ENCODE peak calls at places on chromosomes 12 and 14, in six cellular contexts. J is cardiac muscle cell, Q is GM23338, D is heart right ventricle, U is lung, N is tibial artery. K is an unnamed sample.
A peak's percentile ranks its signal among the peaks of the same experiment; 100 is the strongest.

GRCh38 chr14:60094306-60094897 is 2.7 kb downstream of the PCNX4 start:
- DNase-seq in Q (peak; percentile 72), N (no peak), J (peak; percentile 25), D (peak; percentile 13), U (no peak), K (no peak)

GRCh38 chr12:129196927-129197326 is 343.6 kb downstream of the GLT1D1 start:
- DNase-seq in D (no peak), U (no peak), J (no peak), N (no peak), Q (no peak), K (no peak)

GRCh38 chr12:55716582-55717396 is 943 bp downstream of the BLOC1S1 start:
- DNase-seq in U (no peak), N (no peak), D (no peak), Q (no peak), J (no peak), K (no peak)

GRCh38 chr14:34461334-34462131 is 507 bp downstream of the SPTSSA start:
- DNase-seq in J (peak; percentile 86), N (peak; percentile 77), D (peak; percentile 48), U (peak; percentile 51), Q (peak; percentile 77), K (no peak)

GRCh38 chr14:72801841-72802587 is 91.9 kb downstream of the DPF3 start:
- DNase-seq in U (no peak), D (no peak), Q (no peak), N (no peak), J (peak; percentile 74), K (no peak)

GRCh38 chr12:107864235-107864634 is 89.7 kb downstream of the ASCL4 start:
- DNase-seq in N (no peak), Q (peak; percentile 63), U (no peak), J (peak; percentile 53), D (no peak), K (no peak)

GRCh38 chr14:24228902-24229301 is 3.3 kb downstream of the NEDD8 start:
- DNase-seq in N (no peak), Q (no peak), U (no peak), D (no peak), J (no peak), K (no peak)

GRCh38 chr12:129566800-129567199 is 337.0 kb downstream of the TMEM132D start:
- DNase-seq in D (no peak), Q (no peak), N (no peak), J (no peak), U (no peak), K (no peak)

GRCh38 chr12:58000499-58000898 is 59.1 kb downstream of the ATP23 start:
- DNase-seq in U (no peak), N (no peak), D (no peak), Q (no peak), J (no peak), K (no peak)

GRCh38 chr12:109797905-109798669 is 35.1 kb downstream of the TRPV4 start:
- DNase-seq in U (no peak), D (no peak), Q (peak; percentile 64), N (no peak), J (peak; percentile 12), K (no peak)

GRCh38 chr12:132653567-132654290 is 33.4 kb downstream of the POLE start:
- DNase-seq in D (no peak), N (no peak), Q (no peak), J (no peak), U (no peak), K (no peak)

GRCh38 chr14:72678360-72678759 is 215.5 kb downstream of the DPF3 start:
- DNase-seq in Q (no peak), U (no peak), D (no peak), J (no peak), N (no peak), K (no peak)

GRCh38 chr12:56029166-56029519 is 8.3 kb downstream of the IKZF4 start:
- DNase-seq in D (no peak), U (no peak), J (no peak), N (no peak), Q (no peak), K (no peak)

GRCh38 chr12:114688256-114688845 is 4.4 kb upstream of the TBX3 start:
- DNase-seq in Q (peak; percentile 61), D (no peak), J (no peak), U (no peak), N (no peak), K (no peak)

GRCh38 chr12:60684988-60685655 is 1089.3 kb downstream of the SLC16A7 start:
- DNase-seq in N (no peak), D (no peak), J (no peak), Q (peak; percentile 44), U (no peak), K (no peak)

GRCh38 chr14:32414808-32415255 is 85.7 kb downstream of the AKAP6 start:
- DNase-seq in U (no peak), Q (no peak), D (no peak), N (no peak), J (no peak), K (no peak)

GRCh38 chr12:44833561-44833960 is 42.6 kb downstream of the NELL2 start:
- DNase-seq in J (no peak), N (no peak), D (no peak), U (no peak), Q (no peak), K (no peak)

GRCh38 chr14:68690106-68690960 is 102.5 kb downstream of the ZFP36L1 start:
- DNase-seq in J (no peak), U (no peak), Q (no peak), N (peak; percentile 49), D (no peak), K (no peak)

GRCh38 chr12:128976120-128976519 is 122.8 kb downstream of the GLT1D1 start:
- DNase-seq in N (no peak), Q (peak; percentile 79), U (peak; percentile 36), J (peak; percentile 59), D (no peak), K (no peak)

GRCh38 chr12:69331482-69331845 is 16.7 kb upstream of the LYZ start:
- DNase-seq in N (no peak), Q (no peak), J (no peak), U (no peak), D (no peak), K (no peak)

GRCh38 chr12:52689239-52689638 is 9.0 kb upstream of the KRT1 start:
- DNase-seq in N (no peak), D (no peak), Q (no peak), J (no peak), U (no peak), K (no peak)

GRCh38 chr14:92844220-92844619 is 50.1 kb downstream of the GOLGA5 start:
- DNase-seq in D (no peak), J (no peak), U (no peak), N (no peak), Q (no peak), K (no peak)

GRCh38 chr14:34020014-34020413 is 69.1 kb upstream of the EGLN3 start:
- DNase-seq in J (no peak), N (no peak), D (no peak), Q (no peak), U (no peak), K (no peak)

GRCh38 chr14:103151270-103151933 is 28.1 kb downstream of the TNFAIP2 start:
- DNase-seq in J (no peak), U (no peak), Q (no peak), D (no peak), N (no peak), K (no peak)

GRCh38 chr14:100538566-100539318 is 48.5 kb downstream of the BEGAIN start:
- DNase-seq in Q (no peak), J (no peak), D (no peak), U (no peak), N (peak; percentile 61), K (no peak)

DNA sequence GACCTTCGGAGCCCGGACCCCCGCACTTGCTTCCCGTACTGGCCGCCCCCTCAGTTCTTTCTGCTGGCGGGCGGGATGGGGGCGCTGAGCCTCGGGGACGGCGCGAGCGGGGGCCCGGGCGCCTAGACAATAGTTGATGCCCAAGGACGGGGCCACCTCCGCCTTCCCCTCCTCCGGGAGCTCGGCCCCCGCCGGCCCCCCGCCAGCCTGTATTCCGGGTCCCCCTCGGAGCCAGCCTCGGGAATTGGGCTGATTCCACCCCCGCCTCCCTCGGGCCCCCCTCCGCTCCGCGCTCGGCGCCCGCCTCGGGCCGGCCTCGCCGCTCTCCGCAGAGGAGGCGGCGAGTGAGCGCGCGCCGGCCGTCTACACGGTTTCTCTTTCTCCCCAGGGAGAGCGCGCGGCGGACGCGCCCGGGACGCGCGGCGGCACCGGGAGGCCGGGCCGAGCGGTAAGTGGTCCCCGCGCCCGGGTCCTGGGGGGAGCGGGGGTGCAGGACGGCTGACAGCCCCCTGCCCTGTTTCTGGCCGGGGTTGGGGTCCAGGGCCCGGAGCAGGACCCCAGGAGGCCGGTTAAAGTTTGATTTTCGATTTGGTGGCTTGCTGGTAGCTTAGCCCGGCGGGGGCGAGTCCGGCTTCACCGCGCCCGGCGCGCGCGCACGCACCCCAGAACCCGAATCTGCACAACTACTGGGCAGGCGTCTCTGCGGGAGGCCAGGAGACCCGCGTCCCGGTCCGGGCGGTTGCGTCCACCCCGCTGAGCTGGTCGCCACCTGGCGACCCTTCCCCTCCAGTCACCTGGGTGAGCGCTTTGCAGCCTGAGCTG is 413.7 kb downstream of the PCNX1 start:
- DNase-seq in U (peak; percentile 65), J (peak; percentile 86), N (peak; percentile 79), Q (peak; percentile 59), D (peak; percentile 44), K (peak; percentile 57)
- TF ChIP-seq CTCF in U (no peak), J (peak; percentile 7), N (no peak), Q (no peak), D (no peak), K (no peak)

DNA sequence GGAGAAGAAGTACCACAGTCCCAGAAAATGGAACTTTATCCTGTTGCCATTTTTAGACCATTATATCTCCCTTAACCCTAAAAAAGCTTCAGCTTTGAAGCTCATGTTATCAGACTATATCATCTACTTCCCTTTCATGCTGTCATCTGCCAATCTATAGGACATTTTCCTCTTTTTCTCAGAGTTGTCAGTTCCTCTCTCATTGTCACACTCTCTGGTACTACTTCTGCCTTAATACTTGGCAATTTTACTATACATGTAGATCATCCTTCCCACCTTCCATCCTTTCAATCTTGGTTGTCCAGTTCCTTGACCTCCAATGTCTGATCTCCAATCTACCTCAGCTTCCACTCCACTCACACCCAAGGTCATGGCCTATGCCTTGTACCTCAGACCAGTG is 57.4 kb downstream of the SLC15A5 start:
- DNase-seq in J (no peak), Q (no peak), N (no peak), U (no peak), D (no peak), K (no peak)
- H3K27ac ChIP-seq in J (no peak overlapping the region), Q (no peak overlapping the region), N (no peak overlapping the region), U (no peak overlapping the region), D (no peak overlapping the region), K (no peak overlapping the region)

DNA sequence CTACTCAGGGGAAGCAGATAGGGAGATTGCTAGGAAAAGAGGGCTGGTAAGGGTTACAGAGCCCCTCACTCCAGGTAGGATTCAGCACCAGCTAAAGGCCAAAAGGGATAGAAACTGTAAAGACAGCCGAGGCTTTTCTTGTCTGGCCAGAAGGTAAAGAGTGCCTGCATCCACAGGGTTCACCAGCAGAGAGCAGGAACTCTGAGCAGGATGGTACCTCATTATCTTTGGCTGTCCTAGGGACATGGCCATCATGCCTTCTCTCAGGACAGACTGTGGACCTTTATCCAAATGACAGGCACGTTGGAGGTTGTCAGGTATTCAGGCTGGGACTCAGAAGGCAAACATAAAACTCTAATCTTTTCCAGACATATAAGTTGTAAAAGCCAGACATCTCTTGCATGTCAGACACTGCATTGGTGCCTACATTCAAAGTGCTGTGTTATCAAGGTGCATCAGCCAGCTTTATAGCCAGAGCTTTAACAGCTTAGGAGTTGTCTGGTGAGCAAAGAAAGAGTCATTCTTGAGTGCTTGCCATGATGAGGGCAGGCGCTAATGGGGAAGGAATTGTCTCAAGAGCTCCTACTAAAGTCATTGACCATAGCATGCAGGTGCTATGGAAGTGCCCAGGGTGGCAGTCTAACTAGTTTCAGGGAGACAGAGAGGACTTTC is 89.6 kb downstream of the PELI2 start:
- DNase-seq in N (no peak), D (no peak), J (no peak), Q (no peak), U (no peak), K (no peak)
- TF ChIP-seq CTCF in N (no peak), D (no peak), J (no peak), Q (no peak), U (no peak), K (no peak)

GRCh38 chr14:101821528-101821927 is 60.0 kb downstream of the PPP2R5C start:
- DNase-seq in D (no peak), U (no peak), Q (no peak), N (no peak), J (no peak), K (peak; percentile 48)
- H3K27ac ChIP-seq in D (no peak overlapping the region), U (no peak overlapping the region), Q (no peak overlapping the region), N (no peak overlapping the region), J (no peak overlapping the region), K (peak overlapping the region; percentile 98)

K was measured in CD4-positive, alpha-beta T cell.